ENCODE peak calls at places on chromosomes 6 and 20, in eight cellular contexts. K is cardiac fibroblast; Q is activated naive CD4-positive, alpha-beta T cell treated with anti-CD3 and anti-CD28 coated beads for 36 hours; F is fibroblast of the conjunctiva; A is AG09319; B is stimulated activated CD4-positive, alpha-beta T cell treated with anti-CD3 and anti-CD28 coated beads, Interleukin-15, amount 100 ng/mL, for 1 hour; U is CD8-positive, alpha-beta memory T cell; J is T-helper 2 cell. E is an unnamed sample.

GRCh38 chr6:167660944-167661343 is 165.8 kb upstream of the AFDN start:
- DNase-seq in K (no peak), Q (no peak), F (no peak), A (no peak), B (no peak), U (no peak), J (no peak), E (no peak)

GRCh38 chr6:151025076-151025475 is 159.6 kb downstream of the MTHFD1L start:
- DNase-seq in K (no peak), Q (no peak), F (no peak), A (no peak), B (no peak), U (no peak), J (no peak), E (no peak)

GRCh38 chr20:45034436-45034835 is 66.5 kb downstream of the KCNS1 start:
- DNase-seq in K (no peak), Q (no peak), F (no peak), A (no peak), B (no peak), U (no peak), J (no peak), E (no peak)

GRCh38 chr20:47540443-47541354 is 39.0 kb downstream of the NCOA3 start:
- DNase-seq in K (peak), Q (peak), F (no peak), A (no peak), B (no peak), U (no peak), J (no peak), E (no peak)

GRCh38 chr6:53672232-53672631 is 6.7 kb upstream of the KLHL31 start:
- DNase-seq in K (no peak), Q (no peak), F (no peak), A (no peak), B (no peak), U (no peak), J (no peak), E (no peak)

GRCh38 chr20:24194133-24194532 is 205.6 kb upstream of the GGTLC1 start:
- DNase-seq in K (no peak), Q (no peak), F (no peak), A (no peak), B (no peak), U (no peak), J (no peak), E (no peak)

GRCh38 chr6:30790734-30791383 is 46.5 kb upstream of the IER3 start:
- DNase-seq in K (no peak), Q (no peak), F (no peak), A (no peak), B (no peak), U (no peak), J (no peak), E (no peak)

GRCh38 chr6:138535728-138536454 is 36.6 kb upstream of the NHSL1 start:
- DNase-seq in K (no peak), Q (no peak), F (no peak), A (no peak), B (no peak), U (no peak), J (no peak), E (no peak)

GRCh38 chr6:145814035-145814500 is 527 bp downstream of the FBXO30 start:
- DNase-seq in K (peak), Q (no peak), F (no peak), A (no peak), B (no peak), U (peak), J (peak), E (peak)

GRCh38 chr6:125574604-125575003 is 174.8 kb upstream of the HEY2 start:
- DNase-seq in K (no peak), Q (no peak), F (no peak), A (no peak), B (no peak), U (no peak), J (no peak), E (no peak)

GRCh38 chr6:137776786-137777185 is 90.3 kb upstream of the TNFAIP3 start:
- DNase-seq in K (peak), Q (no peak), F (peak), A (no peak), B (no peak), U (no peak), J (no peak), E (no peak)

GRCh38 chr6:21987501-21987957 is 309.3 kb downstream of the PRL start:
- DNase-seq in K (peak), Q (peak), F (peak), A (peak), B (no peak), U (no peak), J (no peak), E (peak)

GRCh38 chr20:5918856-5919633 is 31.3 kb downstream of the TRMT6 start:
- DNase-seq in K (peak), Q (peak), F (peak), A (no peak), B (no peak), U (no peak), J (no peak), E (peak)

GRCh38 chr20:61639200-61639599 is 387.1 kb downstream of the CDH4 start:
- DNase-seq in K (peak), Q (no peak), F (no peak), A (no peak), B (no peak), U (no peak), J (no peak), E (peak)

GRCh38 chr6:98487612-98488011 is 346.8 kb upstream of the POU3F2 start:
- DNase-seq in K (no peak), Q (no peak), F (no peak), A (no peak), B (no peak), U (no peak), J (no peak), E (no peak)

GRCh38 chr6:34223381-34223963 is 13.2 kb upstream of the HMGA1 start:
- DNase-seq in K (peak), Q (no peak), F (no peak), A (no peak), B (no peak), U (no peak), J (no peak), E (no peak)

GRCh38 chr20:35729836-35730582 is 12.1 kb downstream of the RBM39 start:
- DNase-seq in K (no peak), Q (no peak), F (no peak), A (no peak), B (no peak), U (no peak), J (no peak), E (no peak)

GRCh38 chr6:446418-447366 is 55.1 kb downstream of the IRF4 start:
- DNase-seq in K (no peak), Q (peak), F (no peak), A (no peak), B (peak), U (peak), J (peak), E (no peak)

GRCh38 chr6:106757267-106757666 is 127.9 kb downstream of the QRSL1 start:
- DNase-seq in K (no peak), Q (no peak), F (no peak), A (no peak), B (no peak), U (no peak), J (no peak), E (no peak)

E was measured in astrocyte.